ENCODE peak calls at places on chromosomes 6 and 20, in four cellular contexts. Q is AG04450, U is fibroblast of the conjunctiva, S is GM12891. L is an unnamed sample.

GRCh38 chr6:144657691-144658090 is 372.6 kb downstream of the UTRN start:
- DNase-seq in Q (no peak), U (no peak), S (no peak), L (peak)

GRCh38 chr20:35618372-35619131 is 2.9 kb downstream of the SPAG4 start:
- DNase-seq in S (no peak), U (no peak), Q (no peak), L (peak)

GRCh38 chr20:43972051-43972450 is 57.4 kb downstream of the TOX2 start:
- DNase-seq in U (no peak), S (no peak), Q (no peak), L (no peak)

GRCh38 chr6:1009041-1009440 is 302.9 kb upstream of the FOXQ1 start:
- DNase-seq in Q (no peak), S (no peak), U (no peak), L (no peak)

GRCh38 chr20:19835533-19836222 is 77.6 kb downstream of the RIN2 start:
- DNase-seq in S (no peak), Q (no peak), U (no peak), L (no peak)

GRCh38 chr20:4795394-4795793 is 73.7 kb downstream of the PRND start:
- DNase-seq in U (peak), Q (peak), S (no peak), L (peak)

GRCh38 chr6:97586344-97586743 is 303.3 kb upstream of the MMS22L start:
- DNase-seq in U (no peak), Q (peak), S (no peak), L (peak)

GRCh38 chr6:20939161-20939775 is 405.0 kb downstream of the CDKAL1 start:
- DNase-seq in S (no peak), Q (no peak), U (no peak), L (no peak)

L was measured in A549.